ENCODE peak calls at places on chromosomes 12 and 14, in eight cellular contexts. E, K, Y, N, W, X, P and I are unnamed samples.

GRCh38 chr14:90056821-90057220 is 5.0 kb upstream of the KCNK13 start:
- DNase-seq in K (no peak), P (no peak), X (no peak), N (no peak), Y (no peak), W (no peak), E (no peak), I (no peak)

GRCh38 chr12:119340604-119341003 is 6.1 kb downstream of the CCDC60 start:
- DNase-seq in N (no peak), W (no peak), Y (no peak), P (no peak), X (no peak), K (no peak), E (no peak), I (no peak)

GRCh38 chr14:71985538-71986234 is 53.5 kb downstream of the RGS6 start:
- DNase-seq in Y (no peak), K (no peak), W (no peak), P (no peak), E (no peak), N (no peak), X (no peak), I (no peak)

GRCh38 chr14:56136571-56137498 is 18.6 kb downstream of the PELI2 start:
- DNase-seq in W (no peak), K (no peak), X (no peak), E (no peak), Y (no peak), P (no peak), N (no peak), I (no peak)

GRCh38 chr12:2834581-2835491 is at the start of gene NRIP2:
- DNase-seq in P (no peak), E (peak), N (no peak), X (peak), K (no peak), W (no peak), Y (no peak), I (no peak)

GRCh38 chr14:30214014-30214413 is 286.4 kb upstream of the PRKD1 start:
- DNase-seq in P (no peak), Y (no peak), K (no peak), E (no peak), W (no peak), N (no peak), X (no peak), I (no peak)

GRCh38 chr14:92951261-92951660 is 28.3 kb downstream of the CHGA start:
- DNase-seq in P (no peak), Y (no peak), X (no peak), E (no peak), K (no peak), N (no peak), W (no peak), I (no peak)

GRCh38 chr12:182381-182883 is 31.5 kb downstream of the SLC6A12 start:
- DNase-seq in P (peak), K (no peak), W (no peak), N (peak), E (no peak), X (no peak), Y (no peak), I (peak)

GRCh38 chr12:62191747-62192485 is 68.3 kb upstream of the USP15 start:
- DNase-seq in P (no peak), N (peak), E (no peak), Y (no peak), K (no peak), W (no peak), X (peak), I (peak)

GRCh38 chr12:44812062-44812461 is 64.1 kb downstream of the NELL2 start:
- DNase-seq in W (peak), P (no peak), Y (no peak), N (no peak), E (no peak), K (peak), X (no peak), I (no peak)

GRCh38 chr12:109705291-109705690 is 8.3 kb upstream of the FAM222A start:
- DNase-seq in Y (no peak), X (no peak), P (no peak), N (no peak), E (no peak), W (no peak), K (no peak), I (no peak)

GRCh38 chr12:701896-702539 is 38.8 kb upstream of the NINJ2 start:
- DNase-seq in K (no peak), N (no peak), P (no peak), W (no peak), E (peak), Y (no peak), X (no peak), I (no peak)

GRCh38 chr14:77865455-77865854 is 65.5 kb downstream of the ADCK1 start:
- DNase-seq in N (no peak), W (no peak), X (no peak), Y (no peak), P (no peak), E (no peak), K (no peak), I (no peak)

GRCh38 chr14:98665019-98665418 is 607.0 kb downstream of the BCL11B start:
- DNase-seq in N (no peak), K (no peak), E (no peak), W (no peak), X (no peak), Y (no peak), P (no peak), I (no peak)

GRCh38 chr12:32609966-32610365 is 69.1 kb upstream of the DNM1L start:
- DNase-seq in P (no peak), W (no peak), X (no peak), K (no peak), E (no peak), Y (no peak), N (no peak), I (no peak)

GRCh38 chr12:120367924-120368788 is 808 bp downstream of the MSI1 start:
- DNase-seq in E (no peak), K (no peak), X (peak), P (no peak), Y (no peak), N (no peak), W (no peak), I (no peak)

GRCh38 chr14:75005357-75005756 is 2.6 kb downstream of the EIF2B2 start:
- DNase-seq in P (no peak), Y (no peak), W (no peak), X (no peak), E (no peak), N (no peak), K (no peak), I (no peak)

GRCh38 chr14:28612414-28612813 is 154.2 kb upstream of the FOXG1 start:
- DNase-seq in X (no peak), E (no peak), P (no peak), Y (no peak), W (no peak), K (no peak), N (no peak), I (no peak)

GRCh38 chr14:69910871-69911270 is 31.7 kb downstream of the SMOC1 start:
- DNase-seq in X (no peak), P (no peak), Y (no peak), E (no peak), K (peak), N (no peak), W (no peak), I (no peak)

GRCh38 chr14:31578792-31579191 is 17.6 kb downstream of the NUBPL start:
- DNase-seq in W (no peak), X (no peak), Y (no peak), K (no peak), E (no peak), P (no peak), N (no peak), I (no peak)

GRCh38 chr12:65460076-65460475 is 181.6 kb downstream of the MSRB3 start:
- DNase-seq in Y (peak), K (no peak), W (no peak), E (no peak), P (no peak), N (no peak), X (no peak), I (no peak)